ENCODE peak calls at places on chromosomes 1 and 21, in seven cellular contexts. C, Q, J, D, N, M and W are unnamed samples.

GRCh38 chr1:116388122-116388521 is 15.1 kb downstream of the ATP1A1 start:
- DNase-seq in C (no peak), D (no peak), M (no peak), J (no peak), Q (no peak), N (no peak), W (no peak)

GRCh38 chr1:241518447-241519307 is 878 bp downstream of the FH start:
- DNase-seq in D (no peak), Q (no peak), J (peak; percentile 25), M (peak; percentile 47), N (no peak), C (no peak), W (peak; percentile 38)

GRCh38 chr1:204462229-204462561 is 32.4 kb downstream of the PIK3C2B start:
- DNase-seq in J (no peak), Q (no peak), M (no peak), D (no peak), C (no peak), N (no peak), W (no peak)

GRCh38 chr1:164272156-164272555 is 286.8 kb upstream of the PBX1 start:
- DNase-seq in N (no peak), J (no peak), D (peak; percentile 3), C (no peak), M (no peak), Q (no peak), W (no peak)

GRCh38 chr1:211548321-211549091 is 30.5 kb downstream of the SLC30A1 start:
- DNase-seq in M (no peak), C (no peak), Q (peak; percentile 43), N (no peak), D (peak; percentile 78), J (no peak), W (peak; percentile 56)

GRCh38 chr1:33081554-33082305 is 777 bp downstream of the AZIN2 start:
- DNase-seq in Q (no peak), N (no peak), C (no peak), J (no peak), M (no peak), D (peak; percentile 21), W (no peak)

GRCh38 chr1:114033219-114033706 is 54.0 kb downstream of the OLFML3 start:
- DNase-seq in M (peak; percentile 22), Q (no peak), N (no peak), J (no peak), C (no peak), D (peak; percentile 89), W (peak; percentile 72)

GRCh38 chr1:78388275-78388674 is 102.5 kb upstream of the PTGFR start:
- DNase-seq in D (no peak), J (no peak), C (no peak), Q (no peak), N (no peak), M (no peak), W (no peak)

GRCh38 chr1:220527279-220528048 is 472 bp upstream of the MARK1 start:
- DNase-seq in N (peak; percentile 18), C (no peak), Q (no peak), D (peak; percentile 55), M (peak; percentile 12), J (no peak), W (peak; percentile 39)

GRCh38 chr21:35328856-35329455 is 279.9 kb upstream of the RUNX1 start:
- DNase-seq in C (no peak), M (no peak), J (no peak), Q (no peak), N (no peak), D (no peak), W (no peak)

GRCh38 chr1:203796223-203796747 is 862 bp downstream of the ZBED6 start:
- DNase-seq in C (no peak), N (no peak), Q (no peak), M (peak; percentile 66), J (peak; percentile 26), D (peak; percentile 76), W (peak; percentile 43)

GRCh38 chr1:202571719-202572339 is 138.4 kb downstream of the SYT2 start:
- DNase-seq in J (peak; percentile 59), D (peak; percentile 63), Q (no peak), C (no peak), M (peak; percentile 47), N (no peak), W (no peak)

GRCh38 chr1:232263452-232263851 is 366.5 kb downstream of the SIPA1L2 start:
- DNase-seq in N (no peak), C (no peak), J (no peak), M (no peak), Q (no peak), D (no peak), W (no peak)

GRCh38 chr1:31802190-31803150 is 13.4 kb downstream of the SPOCD1 start:
- DNase-seq in D (no peak), N (no peak), Q (no peak), J (no peak), C (no peak), M (no peak), W (no peak)

GRCh38 chr1:53545663-53546408 is 86.6 kb downstream of the DMRTB1 start:
- DNase-seq in C (no peak), J (peak; percentile 21), D (no peak), M (no peak), Q (no peak), N (no peak), W (no peak)

GRCh38 chr1:48718696-48719095 is 58.0 kb downstream of the BEND5 start:
- DNase-seq in N (no peak), J (no peak), M (no peak), D (no peak), C (no peak), Q (no peak), W (no peak)

GRCh38 chr1:120179420-120180348 is 3.4 kb upstream of the SEC22B start:
- DNase-seq in M (peak; percentile 78), D (peak; percentile 69), J (peak; percentile 90), N (peak; percentile 15), C (no peak), Q (peak; percentile 32), W (peak; percentile 38)

GRCh38 chr1:10598088-10598712 is 123.5 kb downstream of the PEX14 start:
- DNase-seq in J (no peak), Q (no peak), D (no peak), N (no peak), C (no peak), M (no peak), W (no peak)

GRCh38 chr21:37483776-37484175 is 117.2 kb downstream of the DYRK1A start:
- DNase-seq in Q (no peak), N (no peak), C (peak; percentile 13), D (peak; percentile 91), M (no peak), J (no peak), W (peak; percentile 59)
- H3K23ac ChIP-seq in Q (no peak overlapping the region), N (no peak overlapping the region), C (no peak overlapping the region), D (no peak overlapping the region), M (no peak overlapping the region), J (no peak overlapping the region), W (no peak overlapping the region)

GRCh38 chr1:3594706-3595377 is 16.5 kb downstream of the MEGF6 start:
- DNase-seq in N (no peak), C (no peak), J (no peak), M (no peak), Q (no peak), D (no peak), W (no peak)
- H3K23ac ChIP-seq in N (peak overlapping the region; percentile 17), C (no peak overlapping the region), J (no peak overlapping the region), M (no peak overlapping the region), Q (no peak overlapping the region), D (no peak overlapping the region), W (no peak overlapping the region)

GRCh38 chr1:248015801-248016200 is 2.3 kb downstream of the OR2L5 start:
- DNase-seq in N (no peak), Q (no peak), C (no peak), D (no peak), M (no peak), J (no peak), W (no peak)

GRCh38 chr1:248009681-248010080 is 3.8 kb upstream of the OR2L5 start:
- DNase-seq in Q (no peak), J (no peak), C (no peak), M (no peak), D (no peak), N (no peak), W (no peak)

GRCh38 chr1:248007778-248008177 is 5.7 kb upstream of the OR2L5 start:
- DNase-seq in D (no peak), J (no peak), Q (no peak), C (no peak), M (no peak), N (no peak), W (no peak)

DNA sequence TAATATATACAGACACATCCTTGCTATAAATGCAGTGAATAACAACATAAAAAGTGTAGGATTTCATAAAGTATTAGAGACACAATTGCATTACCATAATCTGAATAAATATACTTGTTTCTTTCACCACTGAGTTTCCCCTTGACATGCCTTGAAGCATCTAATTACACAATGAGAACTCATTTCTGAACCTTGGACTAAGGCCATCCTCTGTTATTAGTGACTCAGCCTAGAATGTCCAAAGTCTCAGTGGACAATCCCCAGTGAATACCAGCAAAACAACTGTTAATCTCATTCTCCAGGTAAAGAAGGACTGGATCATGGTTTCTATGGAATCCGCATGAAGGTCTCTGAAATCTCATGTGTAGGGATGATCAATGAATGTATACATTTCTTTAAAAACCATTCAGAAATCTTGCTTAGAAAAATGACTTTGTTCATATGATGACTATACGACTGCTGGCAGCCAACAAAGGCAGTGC is at the start of gene OR2L5:
- DNase-seq in M (no peak), N (no peak), J (no peak), C (no peak), D (no peak), Q (no peak), W (no peak)
- H3K23ac ChIP-seq in M (no peak within 1 kb of the TSS), N (no peak within 1 kb of the TSS), J (no peak within 1 kb of the TSS), C (no peak within 1 kb of the TSS), D (no peak within 1 kb of the TSS), Q (no peak within 1 kb of the TSS), W (no peak within 1 kb of the TSS)

GRCh38 chr1:217776693-217777092 is 145.5 kb downstream of the SPATA17 start:
- DNase-seq in D (no peak), M (no peak), J (no peak), C (no peak), N (no peak), Q (no peak), W (no peak)

GRCh38 chr1:217769768-217770167 is 138.6 kb downstream of the SPATA17 start:
- DNase-seq in J (no peak), N (no peak), Q (no peak), D (no peak), M (no peak), C (no peak), W (no peak)

DNA sequence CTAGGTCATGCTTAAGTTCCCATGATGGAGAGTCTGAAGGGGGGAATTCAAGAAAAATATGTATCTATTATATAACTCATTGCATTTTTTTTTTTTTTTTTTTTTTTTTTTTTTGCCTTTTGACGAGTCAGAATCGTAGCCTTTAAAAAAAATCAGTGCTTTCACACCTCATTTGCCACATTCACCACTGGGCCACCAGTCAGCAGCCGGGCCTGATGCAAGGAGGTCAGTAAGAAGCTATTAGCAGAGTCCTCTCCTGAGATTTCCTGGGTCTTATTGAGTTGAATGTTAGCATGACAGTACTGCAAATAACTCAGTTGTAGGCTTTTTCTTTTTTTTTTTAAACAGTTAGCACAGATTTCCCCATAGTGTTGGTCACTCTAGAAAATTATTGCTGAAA is 139.8 kb downstream of the SPATA17 start:
- DNase-seq in N (no peak), C (no peak), J (no peak), Q (no peak), M (no peak), D (peak; percentile 28), W (no peak)
- H3K23ac ChIP-seq in N (no peak overlapping the region), C (no peak overlapping the region), J (no peak overlapping the region), Q (no peak overlapping the region), M (no peak overlapping the region), D (no peak overlapping the region), W (no peak overlapping the region)